ENCODE peak calls at places on chromosomes 2 and 18, in nine cellular contexts. One of them, this sample, is unnamed.
A peak's percentile ranks its signal among the peaks of the same experiment; 100 is the strongest.

GRCh38 chr2:129050116-129050515 is 731.4 kb upstream of the HS6ST1 start:
- DNase-seq in WERI-Rb-1: no peak
- DNase-seq in neural progenitor cell: peak; percentile 7
- DNase-seq in AG04450: no peak
- DNase-seq in foreskin fibroblast: no peak
- DNase-seq in uterus: no peak
- DNase-seq in cardiac fibroblast: no peak
- DNase-seq in HL-60: no peak
- DNase-seq in bronchial epithelial cell: no peak
- DNase-seq in this sample: no peak

GRCh38 chr2:38539086-38539485 is 63.6 kb downstream of the HNRNPLL start:
- DNase-seq in WERI-Rb-1: no peak
- DNase-seq in neural progenitor cell: no peak
- DNase-seq in AG04450: no peak
- DNase-seq in foreskin fibroblast: no peak
- DNase-seq in uterus: no peak
- DNase-seq in cardiac fibroblast: no peak
- DNase-seq in HL-60: no peak
- DNase-seq in bronchial epithelial cell: no peak
- DNase-seq in this sample: no peak

GRCh38 chr2:223576873-223577272 is 25.3 kb downstream of the SCG2 start:
- DNase-seq in WERI-Rb-1: no peak
- DNase-seq in neural progenitor cell: no peak
- DNase-seq in AG04450: peak; percentile 88
- DNase-seq in foreskin fibroblast: peak; percentile 97
- DNase-seq in uterus: no peak
- DNase-seq in cardiac fibroblast: peak; percentile 96
- DNase-seq in HL-60: no peak
- DNase-seq in bronchial epithelial cell: peak; percentile 56
- DNase-seq in this sample: no peak

GRCh38 chr2:21011453-21011852 is 32.4 kb downstream of the APOB start:
- DNase-seq in WERI-Rb-1: no peak
- DNase-seq in neural progenitor cell: no peak
- DNase-seq in AG04450: no peak
- DNase-seq in foreskin fibroblast: no peak
- DNase-seq in uterus: no peak
- DNase-seq in cardiac fibroblast: no peak
- DNase-seq in HL-60: no peak
- DNase-seq in bronchial epithelial cell: no peak
- DNase-seq in this sample: no peak

GRCh38 chr2:714005-714741 is 37.0 kb upstream of the TMEM18 start:
- DNase-seq in WERI-Rb-1: peak; percentile 86
- DNase-seq in neural progenitor cell: peak; percentile 82
- DNase-seq in AG04450: peak; percentile 10
- DNase-seq in foreskin fibroblast: peak; percentile 67
- DNase-seq in uterus: peak; percentile 61
- DNase-seq in cardiac fibroblast: peak; percentile 59
- DNase-seq in HL-60: peak; percentile 71
- DNase-seq in bronchial epithelial cell: peak; percentile 37
- DNase-seq in this sample: peak; percentile 55

GRCh38 chr2:60512063-60512622 is 41.3 kb downstream of the BCL11A start:
- DNase-seq in WERI-Rb-1: no peak
- DNase-seq in neural progenitor cell: no peak
- DNase-seq in AG04450: no peak
- DNase-seq in foreskin fibroblast: no peak
- DNase-seq in uterus: no peak
- DNase-seq in cardiac fibroblast: no peak
- DNase-seq in HL-60: no peak
- DNase-seq in bronchial epithelial cell: no peak
- DNase-seq in this sample: no peak

GRCh38 chr2:160141944-160142343 is 58.1 kb downstream of the ITGB6 start:
- DNase-seq in WERI-Rb-1: no peak
- DNase-seq in neural progenitor cell: no peak
- DNase-seq in AG04450: peak; percentile 6
- DNase-seq in foreskin fibroblast: no peak
- DNase-seq in uterus: no peak
- DNase-seq in cardiac fibroblast: peak; percentile 45
- DNase-seq in HL-60: no peak
- DNase-seq in bronchial epithelial cell: peak; percentile 38
- DNase-seq in this sample: no peak

GRCh38 chr2:39593439-39594393 is 72.0 kb upstream of the TMEM178A start:
- DNase-seq in WERI-Rb-1: peak; percentile 21
- DNase-seq in neural progenitor cell: peak; percentile 68
- DNase-seq in AG04450: peak; percentile 73
- DNase-seq in foreskin fibroblast: peak; percentile 76
- DNase-seq in uterus: peak; percentile 17
- DNase-seq in cardiac fibroblast: peak; percentile 92
- DNase-seq in HL-60: peak; percentile 64
- DNase-seq in bronchial epithelial cell: peak; percentile 62
- DNase-seq in this sample: peak; percentile 1

GRCh38 chr2:38441346-38441745 is 64.3 kb upstream of the ATL2 start:
- DNase-seq in WERI-Rb-1: no peak
- DNase-seq in neural progenitor cell: no peak
- DNase-seq in AG04450: no peak
- DNase-seq in foreskin fibroblast: no peak
- DNase-seq in uterus: no peak
- DNase-seq in cardiac fibroblast: no peak
- DNase-seq in HL-60: no peak
- DNase-seq in bronchial epithelial cell: no peak
- DNase-seq in this sample: no peak

GRCh38 chr2:240929364-240930095 is 23.4 kb downstream of the CROCC2 start:
- DNase-seq in WERI-Rb-1: peak; percentile 5
- DNase-seq in neural progenitor cell: no peak
- DNase-seq in AG04450: no peak
- DNase-seq in foreskin fibroblast: no peak
- DNase-seq in uterus: no peak
- DNase-seq in cardiac fibroblast: no peak
- DNase-seq in HL-60: no peak
- DNase-seq in bronchial epithelial cell: no peak
- DNase-seq in this sample: no peak

GRCh38 chr2:95307878-95308277 is 10.7 kb downstream of the KCNIP3 start:
- DNase-seq in WERI-Rb-1: no peak
- DNase-seq in neural progenitor cell: no peak
- DNase-seq in AG04450: no peak
- DNase-seq in foreskin fibroblast: no peak
- DNase-seq in uterus: no peak
- DNase-seq in cardiac fibroblast: no peak
- DNase-seq in HL-60: no peak
- DNase-seq in bronchial epithelial cell: no peak
- DNase-seq in this sample: no peak

GRCh38 chr2:127007652-127008051 is 99.3 kb downstream of the BIN1 start:
- DNase-seq in WERI-Rb-1: no peak
- DNase-seq in neural progenitor cell: no peak
- DNase-seq in AG04450: peak; percentile 37
- DNase-seq in foreskin fibroblast: peak; percentile 67
- DNase-seq in uterus: no peak
- DNase-seq in cardiac fibroblast: peak; percentile 56
- DNase-seq in HL-60: no peak
- DNase-seq in bronchial epithelial cell: peak; percentile 96
- DNase-seq in this sample: no peak

GRCh38 chr2:56127773-56128170 is 56.0 kb upstream of the CCDC85A start:
- DNase-seq in WERI-Rb-1: no peak
- DNase-seq in neural progenitor cell: no peak
- DNase-seq in AG04450: no peak
- DNase-seq in foreskin fibroblast: no peak
- DNase-seq in uterus: no peak
- DNase-seq in cardiac fibroblast: no peak
- DNase-seq in HL-60: no peak
- DNase-seq in bronchial epithelial cell: peak; percentile 6
- DNase-seq in this sample: no peak

GRCh38 chr2:135701442-135701841 is 40.2 kb upstream of the UBXN4 start:
- DNase-seq in WERI-Rb-1: no peak
- DNase-seq in neural progenitor cell: no peak
- DNase-seq in AG04450: no peak
- DNase-seq in foreskin fibroblast: peak; percentile 76
- DNase-seq in uterus: no peak
- DNase-seq in cardiac fibroblast: peak; percentile 27
- DNase-seq in HL-60: no peak
- DNase-seq in bronchial epithelial cell: peak; percentile 91
- DNase-seq in this sample: no peak

GRCh38 chr2:205386109-205386508 is 296.2 kb upstream of the NRP2 start:
- DNase-seq in WERI-Rb-1: no peak
- DNase-seq in neural progenitor cell: no peak
- DNase-seq in AG04450: no peak
- DNase-seq in foreskin fibroblast: peak; percentile 68
- DNase-seq in uterus: no peak
- DNase-seq in cardiac fibroblast: peak; percentile 63
- DNase-seq in HL-60: no peak
- DNase-seq in bronchial epithelial cell: no peak
- DNase-seq in this sample: no peak

GRCh38 chr18:62341423-62341920 is 16.4 kb downstream of the TNFRSF11A start:
- DNase-seq in WERI-Rb-1: no peak
- DNase-seq in neural progenitor cell: no peak
- DNase-seq in AG04450: no peak
- DNase-seq in foreskin fibroblast: no peak
- DNase-seq in uterus: no peak
- DNase-seq in cardiac fibroblast: no peak
- DNase-seq in HL-60: no peak
- DNase-seq in bronchial epithelial cell: peak; percentile 32
- DNase-seq in this sample: no peak

GRCh38 chr2:162457487-162457886 is 113.6 kb downstream of the GCA start:
- DNase-seq in WERI-Rb-1: no peak
- DNase-seq in neural progenitor cell: no peak
- DNase-seq in AG04450: no peak
- DNase-seq in foreskin fibroblast: no peak
- DNase-seq in uterus: no peak
- DNase-seq in cardiac fibroblast: no peak
- DNase-seq in HL-60: no peak
- DNase-seq in bronchial epithelial cell: no peak
- DNase-seq in this sample: no peak

GRCh38 chr2:84297155-84297554 is 161.9 kb downstream of the SUCLG1 start:
- DNase-seq in WERI-Rb-1: no peak
- DNase-seq in neural progenitor cell: no peak
- DNase-seq in AG04450: no peak
- DNase-seq in foreskin fibroblast: no peak
- DNase-seq in uterus: no peak
- DNase-seq in cardiac fibroblast: no peak
- DNase-seq in HL-60: no peak
- DNase-seq in bronchial epithelial cell: peak; percentile 74
- DNase-seq in this sample: no peak

GRCh38 chr2:209525834-209526281 is 102.0 kb downstream of the MAP2 start:
- DNase-seq in WERI-Rb-1: no peak
- DNase-seq in neural progenitor cell: no peak
- DNase-seq in AG04450: peak; percentile 67
- DNase-seq in foreskin fibroblast: peak; percentile 81
- DNase-seq in uterus: no peak
- DNase-seq in cardiac fibroblast: peak; percentile 90
- DNase-seq in HL-60: peak; percentile 26
- DNase-seq in bronchial epithelial cell: peak; percentile 69
- DNase-seq in this sample: no peak
- H3K4me3 ChIP-seq in WERI-Rb-1: no peak overlapping the region
- H3K4me3 ChIP-seq in neural progenitor cell: no peak overlapping the region
- H3K4me3 ChIP-seq in AG04450: no peak overlapping the region
- H3K4me3 ChIP-seq in foreskin fibroblast: no peak overlapping the region
- H3K4me3 ChIP-seq in uterus: no peak overlapping the region
- H3K4me3 ChIP-seq in cardiac fibroblast: no peak overlapping the region
- H3K4me3 ChIP-seq in HL-60: no peak overlapping the region
- H3K4me3 ChIP-seq in bronchial epithelial cell: no peak overlapping the region
- H3K4me3 ChIP-seq in this sample: no peak overlapping the region

DNA sequence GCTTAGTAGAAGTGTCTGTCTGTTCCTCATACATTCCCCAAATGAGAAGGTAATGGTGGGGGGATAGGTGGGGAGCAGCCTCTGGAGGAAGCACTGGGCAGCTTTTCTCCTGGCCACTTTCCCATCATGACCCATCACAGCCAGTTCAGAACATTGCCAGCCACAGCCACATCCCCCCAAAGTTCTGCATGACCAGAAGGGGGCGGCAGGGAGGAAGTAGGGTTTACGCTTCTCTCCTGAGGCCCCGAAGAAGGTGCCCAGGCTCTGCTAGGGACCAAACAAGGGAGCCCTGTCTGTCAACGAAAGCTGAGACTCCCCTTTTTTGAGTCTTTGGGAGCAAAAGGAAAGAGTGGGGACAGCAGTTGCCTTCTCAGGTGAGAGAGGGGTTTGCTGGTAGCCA is 7.7 kb downstream of the IGFBP5 start:
- DNase-seq in WERI-Rb-1: peak; percentile 50
- DNase-seq in neural progenitor cell: peak; percentile 50
- DNase-seq in AG04450: no peak
- DNase-seq in foreskin fibroblast: no peak
- DNase-seq in uterus: no peak
- DNase-seq in cardiac fibroblast: no peak
- DNase-seq in HL-60: no peak
- DNase-seq in bronchial epithelial cell: no peak
- DNase-seq in this sample: no peak
- TF ChIP-seq CTCF in WERI-Rb-1: peak; percentile 69
- TF ChIP-seq CTCF in neural progenitor cell: peak; percentile 61
- TF ChIP-seq CTCF in AG04450: peak; percentile 59
- TF ChIP-seq CTCF in foreskin fibroblast: peak; percentile 24
- TF ChIP-seq CTCF in uterus: no peak
- TF ChIP-seq CTCF in cardiac fibroblast: peak; percentile 36
- TF ChIP-seq CTCF in HL-60: no peak
- TF ChIP-seq CTCF in bronchial epithelial cell: peak; percentile 18
- TF ChIP-seq CTCF in this sample: peak; percentile 52

GRCh38 chr2:217064234-217065103 is 204.6 kb upstream of the TNP1 start:
- DNase-seq in WERI-Rb-1: no peak
- DNase-seq in neural progenitor cell: peak; percentile 76
- DNase-seq in AG04450: no peak
- DNase-seq in foreskin fibroblast: peak; percentile 31
- DNase-seq in uterus: peak; percentile 54
- DNase-seq in cardiac fibroblast: peak; percentile 69
- DNase-seq in HL-60: no peak
- DNase-seq in bronchial epithelial cell: no peak
- DNase-seq in this sample: no peak
- H3K4me3 ChIP-seq in WERI-Rb-1: no peak overlapping the region
- H3K4me3 ChIP-seq in neural progenitor cell: no peak overlapping the region
- H3K4me3 ChIP-seq in AG04450: no peak overlapping the region
- H3K4me3 ChIP-seq in foreskin fibroblast: no peak overlapping the region
- H3K4me3 ChIP-seq in uterus: peak overlapping the region; percentile 29
- H3K4me3 ChIP-seq in cardiac fibroblast: no peak overlapping the region
- H3K4me3 ChIP-seq in HL-60: no peak overlapping the region
- H3K4me3 ChIP-seq in bronchial epithelial cell: no peak overlapping the region
- H3K4me3 ChIP-seq in this sample: no peak overlapping the region

GRCh38 chr2:119293900-119294299 is 70.3 kb downstream of the STEAP3 start:
- DNase-seq in WERI-Rb-1: no peak
- DNase-seq in neural progenitor cell: no peak
- DNase-seq in AG04450: no peak
- DNase-seq in foreskin fibroblast: no peak
- DNase-seq in uterus: no peak
- DNase-seq in cardiac fibroblast: no peak
- DNase-seq in HL-60: no peak
- DNase-seq in bronchial epithelial cell: no peak
- DNase-seq in this sample: no peak

GRCh38 chr2:119290859-119291587 is 67.4 kb downstream of the STEAP3 start:
- DNase-seq in WERI-Rb-1: peak; percentile 92
- DNase-seq in neural progenitor cell: peak; percentile 89
- DNase-seq in AG04450: no peak
- DNase-seq in foreskin fibroblast: peak; percentile 81
- DNase-seq in uterus: peak; percentile 49
- DNase-seq in cardiac fibroblast: peak; percentile 74
- DNase-seq in HL-60: peak; percentile 77
- DNase-seq in bronchial epithelial cell: peak; percentile 53
- DNase-seq in this sample: peak; percentile 44

GRCh38 chr2:119291588-119292167 is 68.0 kb downstream of the STEAP3 start:
- DNase-seq in WERI-Rb-1: no peak
- DNase-seq in neural progenitor cell: no peak
- DNase-seq in AG04450: no peak
- DNase-seq in foreskin fibroblast: no peak
- DNase-seq in uterus: no peak
- DNase-seq in cardiac fibroblast: no peak
- DNase-seq in HL-60: no peak
- DNase-seq in bronchial epithelial cell: no peak
- DNase-seq in this sample: no peak

GRCh38 chr2:119293254-119293653 is 69.6 kb downstream of the STEAP3 start:
- DNase-seq in WERI-Rb-1: no peak
- DNase-seq in neural progenitor cell: no peak
- DNase-seq in AG04450: no peak
- DNase-seq in foreskin fibroblast: peak; percentile 37
- DNase-seq in uterus: no peak
- DNase-seq in cardiac fibroblast: no peak
- DNase-seq in HL-60: no peak
- DNase-seq in bronchial epithelial cell: peak; percentile 54
- DNase-seq in this sample: no peak

GRCh38 chr2:119292226-119292625 is 68.6 kb downstream of the STEAP3 start:
- DNase-seq in WERI-Rb-1: no peak
- DNase-seq in neural progenitor cell: peak; percentile 19
- DNase-seq in AG04450: no peak
- DNase-seq in foreskin fibroblast: peak; percentile 55
- DNase-seq in uterus: no peak
- DNase-seq in cardiac fibroblast: no peak
- DNase-seq in HL-60: no peak
- DNase-seq in bronchial epithelial cell: peak; percentile 36
- DNase-seq in this sample: no peak
- TF ChIP-seq CTCF in WERI-Rb-1: no peak
- TF ChIP-seq CTCF in neural progenitor cell: peak; percentile 21
- TF ChIP-seq CTCF in AG04450: peak; percentile 36
- TF ChIP-seq CTCF in foreskin fibroblast: peak; percentile 11
- TF ChIP-seq CTCF in uterus: no peak
- TF ChIP-seq CTCF in cardiac fibroblast: no peak
- TF ChIP-seq CTCF in HL-60: no peak
- TF ChIP-seq CTCF in bronchial epithelial cell: peak; percentile 32
- TF ChIP-seq CTCF in this sample: no peak